ENCODE peak calls at places on chromosomes 12 and 14, in four cellular contexts. U is PC-9, W is PC-3, R is mammary epithelial cell. H is an unnamed sample.

GRCh38 chr12:52005903-52006703 is 643 bp upstream of the TAMALIN start:
- DNase-seq in U (no peak), W (no peak), R (no peak), H (peak)

GRCh38 chr14:91154851-91155625 is 41.2 kb downstream of the DGLUCY start:
- DNase-seq in R (peak), U (no peak), W (peak), H (no peak)

GRCh38 chr12:89225808-89226368 is 126.4 kb downstream of the DUSP6 start:
- DNase-seq in W (peak), U (peak), R (peak), H (peak)

GRCh38 chr14:87049886-87050820 is 942.8 kb downstream of the GALC start:
- DNase-seq in W (peak), R (peak), U (peak), H (peak)

GRCh38 chr14:28785096-28785952 is 18.7 kb downstream of the FOXG1 start:
- DNase-seq in R (no peak), U (no peak), W (no peak), H (peak)

GRCh38 chr14:63517354-63517753 is 25.8 kb downstream of the PPP2R5E start:
- DNase-seq in U (no peak), W (no peak), R (no peak), H (no peak)

GRCh38 chr14:53027562-53027961 is 76.7 kb upstream of the FERMT2 start:
- DNase-seq in U (no peak), W (no peak), R (no peak), H (no peak)

GRCh38 chr14:20757963-20758362 is 10.2 kb upstream of the EDDM3B start:
- DNase-seq in W (no peak), U (no peak), R (no peak), H (peak)

GRCh38 chr14:93008381-93008780 is 85.4 kb downstream of the CHGA start:
- DNase-seq in U (no peak), R (no peak), W (peak), H (no peak)

DNA sequence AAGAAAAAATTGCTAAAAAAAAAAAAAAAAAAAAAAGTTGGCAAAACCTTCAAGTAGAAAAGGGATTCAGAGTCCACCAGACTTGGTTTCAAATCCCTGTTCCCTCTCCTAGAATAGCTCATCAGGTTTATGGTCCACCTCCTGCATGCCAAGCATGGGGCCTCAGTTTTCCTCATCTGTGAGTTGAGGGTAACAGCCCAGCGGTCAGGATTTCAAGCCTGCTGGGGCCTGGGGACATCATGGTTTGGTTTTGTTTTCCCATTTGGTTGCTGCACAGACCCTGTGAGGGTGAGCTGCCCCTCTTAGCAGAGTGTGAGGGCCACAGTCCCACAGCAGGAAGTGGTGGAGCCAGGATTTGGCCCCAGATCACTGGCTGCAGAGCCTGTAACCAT is 12.5 kb downstream of the FAM222A start:
- DNase-seq in W (no peak), R (no peak), U (no peak), H (no peak)
- TF ChIP-seq EZH2 in W (no peak), R (no peak), U (no peak), H (no peak)

GRCh38 chr14:35534884-35535793 is 1.2 kb downstream of the INSM2 start:
- DNase-seq in R (peak), W (peak), U (no peak), H (peak)
- TF ChIP-seq EZH2 in R (peak), W (peak), U (no peak), H (peak)

GRCh38 chr12:124296916-124297351 is 2.0 kb downstream of the RFLNA start:
- DNase-seq in R (no peak), U (no peak), W (no peak), H (no peak)

GRCh38 chr12:124295431-124296058 is 652 bp downstream of the RFLNA start:
- DNase-seq in U (no peak), R (no peak), W (no peak), H (peak)

GRCh38 chr12:124296295-124296915 is 1.5 kb downstream of the RFLNA start:
- DNase-seq in R (no peak), W (no peak), U (no peak), H (no peak)

GRCh38 chr12:124293286-124294003 is 1.4 kb upstream of the RFLNA start:
- DNase-seq in U (no peak), W (no peak), R (no peak), H (no peak)

GRCh38 chr12:124294686-124295315 is at the start of gene RFLNA:
- DNase-seq in U (no peak), R (no peak), W (no peak), H (peak)
- TF ChIP-seq EZH2 in U (no peak), R (peak), W (no peak), H (no peak)

GRCh38 chr14:89502966-89503365 is 85.9 kb upstream of the FOXN3 start:
- DNase-seq in W (no peak), U (no peak), R (no peak), H (no peak)
- TF ChIP-seq EZH2 in W (no peak), U (no peak), R (no peak), H (no peak)

GRCh38 chr14:50053935-50054334 is 62.4 kb downstream of the VCPKMT start:
- DNase-seq in R (no peak), U (no peak), W (no peak), H (no peak)
- TF ChIP-seq EZH2 in R (no peak), U (no peak), W (no peak), H (no peak)

GRCh38 chr12:30415777-30416176 is 279.9 kb downstream of the IPO8 start:
- DNase-seq in U (no peak), W (no peak), R (no peak), H (no peak)

GRCh38 chr12:30420561-30420960 is 275.1 kb downstream of the IPO8 start:
- DNase-seq in R (peak), W (peak), U (no peak), H (no peak)

GRCh38 chr12:30414507-30414906 is 281.2 kb downstream of the IPO8 start:
- DNase-seq in R (no peak), W (no peak), U (no peak), H (no peak)

GRCh38 chr12:30417697-30418231 is 277.9 kb downstream of the IPO8 start:
- DNase-seq in W (peak), U (no peak), R (peak), H (no peak)

DNA sequence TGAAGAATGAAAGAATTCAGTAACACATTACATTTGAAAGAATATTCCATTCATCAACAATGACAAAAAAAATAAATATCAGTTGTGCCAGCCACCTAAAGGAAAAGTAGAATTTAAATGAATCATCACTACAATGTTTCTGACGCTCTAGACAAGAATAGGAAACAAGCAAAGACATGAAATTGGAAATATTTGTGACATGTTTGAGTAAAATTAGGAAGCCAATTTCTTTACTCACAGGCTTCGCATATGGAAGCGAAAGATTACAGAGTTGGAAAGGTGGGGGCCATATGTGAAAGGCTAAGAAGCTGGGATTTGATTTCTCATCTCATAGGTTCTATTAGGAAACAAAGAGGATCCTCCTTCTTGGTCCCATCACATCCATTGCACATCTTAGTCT is 279.0 kb downstream of the IPO8 start:
- DNase-seq in U (no peak), R (peak), W (no peak), H (no peak)
- TF ChIP-seq EZH2 in U (no peak), R (no peak), W (no peak), H (no peak)

DNA sequence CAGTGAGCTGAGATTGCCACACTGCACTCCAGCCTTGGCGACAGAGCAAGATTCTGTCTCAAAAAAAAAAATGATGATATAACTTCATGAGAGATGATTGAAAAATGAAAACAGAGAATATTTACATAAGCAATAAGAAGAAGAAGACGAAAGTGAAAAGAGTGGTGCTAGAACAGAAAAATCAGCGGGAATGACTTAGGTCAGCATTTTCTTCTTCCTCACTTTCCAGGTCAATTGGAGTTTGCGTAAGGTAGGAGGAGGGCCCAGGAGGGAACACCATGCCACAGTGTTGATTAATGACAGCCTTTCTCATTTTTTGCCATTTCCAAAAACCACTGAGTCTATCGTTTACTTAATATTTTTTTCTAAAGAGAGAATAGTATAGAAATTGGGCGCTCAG is 200.0 kb downstream of the SLC15A4 start:
- DNase-seq in R (no peak), U (no peak), W (no peak), H (no peak)
- TF ChIP-seq EZH2 in R (no peak), U (no peak), W (no peak), H (no peak)